ENCODE peak calls at places on chromosome 18, in nine cellular contexts. Z is body of pancreas; C is RWPE2; L is stomach; D is fibroblast of lung; R is hepatocyte; A is CD4-positive, alpha-beta T cell; B is cardiac muscle cell; U is kidney. K is an unnamed sample.

GRCh38 chr18:9123520-9123919 is 13.1 kb upstream of the ANKRD12 start:
- DNase-seq in Z (no peak), C (no peak), L (no peak), D (no peak), R (no peak), A (no peak), B (no peak), U (no peak), K (no peak)

GRCh38 chr18:48300463-48300961 is 108.7 kb downstream of the ZBTB7C start:
- DNase-seq in Z (no peak), C (no peak), L (no peak), D (no peak), R (peak), A (no peak), B (no peak), U (no peak), K (no peak)

GRCh38 chr18:8706545-8706980 is 1.2 kb downstream of the MTCL1 start:
- DNase-seq in Z (no peak), C (no peak), L (no peak), D (no peak), R (no peak), A (no peak), B (no peak), U (no peak), K (peak)

GRCh38 chr18:70355620-70356385 is 67.0 kb downstream of the SOCS6 start:
- DNase-seq in Z (no peak), C (no peak), L (no peak), D (no peak), R (no peak), A (no peak), B (no peak), U (no peak), K (no peak)

GRCh38 chr18:70181015-70181414 is 24.5 kb downstream of the RTTN start:
- DNase-seq in Z (no peak), C (no peak), L (no peak), D (peak), R (peak), A (no peak), B (peak), U (no peak), K (no peak)

GRCh38 chr18:7741640-7742039 is 174.5 kb downstream of the PTPRM start:
- DNase-seq in Z (no peak), C (no peak), L (no peak), D (no peak), R (no peak), A (no peak), B (no peak), U (no peak), K (no peak)

GRCh38 chr18:8966819-8967218 is 135.7 kb upstream of the NDUFV2 start:
- DNase-seq in Z (no peak), C (no peak), L (no peak), D (no peak), R (no peak), A (no peak), B (no peak), U (no peak), K (no peak)

GRCh38 chr18:32049393-32050161 is 31.0 kb downstream of the RNF125 start:
- DNase-seq in Z (no peak), C (no peak), L (peak), D (no peak), R (no peak), A (peak), B (no peak), U (no peak), K (peak)

GRCh38 chr18:74896390-74896991 is 298.8 kb downstream of the ZNF407 start:
- DNase-seq in Z (peak), C (no peak), L (peak), D (no peak), R (peak), A (peak), B (no peak), U (no peak), K (peak)

DNA sequence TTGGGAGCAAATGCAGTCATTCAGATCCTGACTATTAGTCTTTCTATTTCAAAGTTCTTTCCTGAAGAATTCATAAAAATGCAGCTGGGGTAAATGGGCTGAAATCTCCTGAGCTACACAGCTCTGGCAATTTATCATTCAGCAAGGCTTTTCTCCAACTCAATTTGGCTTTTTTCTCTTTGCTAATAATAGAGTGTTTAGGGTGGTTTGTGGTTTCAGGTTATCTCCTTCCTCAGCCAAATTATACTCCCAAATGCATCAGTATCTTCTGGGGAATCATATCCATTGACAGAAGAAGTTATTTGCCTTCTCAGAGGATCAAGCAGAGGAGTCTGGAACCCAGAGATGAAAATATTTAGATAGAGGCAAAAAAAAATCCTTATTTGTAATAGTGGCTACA is 282.4 kb upstream of the SLC14A2 start:
- DNase-seq in Z (no peak), C (no peak), L (no peak), D (no peak), R (no peak), A (no peak), B (no peak), U (no peak), K (no peak)
- H3K27ac ChIP-seq in Z (no peak), C (no peak), L (no peak), D (no peak), R (no peak), A (no peak), B (no peak), U (no peak), K (no peak)

DNA sequence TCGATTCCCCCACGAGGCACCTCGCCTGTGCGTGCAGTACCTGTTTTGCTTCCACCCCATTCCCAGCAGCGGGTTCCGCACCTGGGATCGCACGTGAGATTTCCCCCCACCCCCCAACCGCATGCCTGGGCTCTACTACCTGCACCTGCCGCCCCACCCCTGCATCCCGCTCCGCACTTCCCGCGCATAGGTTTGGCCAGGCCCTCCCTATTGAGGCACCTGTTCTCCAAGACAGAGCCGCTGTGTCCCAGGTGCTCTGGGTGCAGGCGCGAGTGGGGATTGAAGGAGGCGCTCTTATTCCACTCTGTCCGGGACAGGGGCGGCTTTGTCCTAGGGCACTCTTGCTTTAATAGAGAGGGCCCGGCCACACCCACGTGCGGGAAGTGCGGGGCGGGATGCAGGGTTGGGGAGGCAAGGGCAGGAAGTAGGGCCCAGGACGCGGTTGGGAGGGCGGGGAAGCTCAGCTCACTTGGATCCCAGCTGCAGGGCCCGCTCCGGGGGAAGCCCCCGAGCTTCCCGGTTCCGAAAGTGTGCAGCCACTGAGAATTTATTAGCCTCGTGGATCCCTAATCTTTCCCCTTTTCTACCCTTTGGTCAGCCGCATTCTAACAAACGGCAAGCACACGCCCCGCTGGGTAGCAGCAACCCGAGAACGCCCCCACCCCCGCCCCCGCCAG is 698 bp upstream of the MOCOS start:
- DNase-seq in Z (peak), C (no peak), L (peak), D (peak), R (peak), A (no peak), B (peak), U (peak), K (peak)
- H3K27ac ChIP-seq in Z (peak), C (peak), L (peak), D (peak), R (peak), A (no peak), B (no peak), U (no peak), K (no peak)

DNA sequence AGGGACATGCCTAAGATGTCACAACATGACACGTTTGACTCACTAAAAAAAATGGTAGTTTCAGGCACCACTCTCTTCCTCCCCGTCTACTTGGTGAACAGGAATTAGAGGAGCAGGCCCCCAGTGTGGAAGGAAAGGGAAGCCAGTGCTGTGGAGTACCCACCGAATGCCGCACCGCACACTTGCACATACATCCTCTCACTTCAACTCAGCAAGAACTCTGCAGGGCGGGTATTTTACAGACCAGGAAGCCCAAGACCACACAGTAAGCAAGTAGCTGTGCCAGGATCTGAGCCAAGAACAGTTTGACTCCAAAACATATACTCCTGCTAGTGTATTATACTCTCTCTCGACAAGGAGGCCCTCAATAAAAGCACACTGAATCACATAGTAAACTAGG is 69.8 kb downstream of the BCL2 start:
- DNase-seq in Z (no peak), C (no peak), L (no peak), D (peak), R (no peak), A (no peak), B (peak), U (no peak), K (no peak)
- H3K27ac ChIP-seq in Z (no peak), C (no peak), L (no peak), D (no peak), R (no peak), A (no peak), B (no peak), U (no peak), K (no peak)

GRCh38 chr18:76465630-76466409 is 29.2 kb downstream of the ZNF516 start:
- DNase-seq in Z (no peak), C (no peak), L (no peak), D (no peak), R (no peak), A (no peak), B (no peak), U (no peak), K (no peak)

GRCh38 chr18:76466410-76466991 is 28.5 kb downstream of the ZNF516 start:
- DNase-seq in Z (no peak), C (no peak), L (no peak), D (no peak), R (no peak), A (no peak), B (no peak), U (peak), K (no peak)

GRCh38 chr18:76463872-76464271 is 31.2 kb downstream of the ZNF516 start:
- DNase-seq in Z (no peak), C (no peak), L (no peak), D (no peak), R (no peak), A (no peak), B (no peak), U (no peak), K (no peak)

GRCh38 chr18:76463358-76463757 is 31.7 kb downstream of the ZNF516 start:
- DNase-seq in Z (no peak), C (no peak), L (no peak), D (no peak), R (no peak), A (no peak), B (no peak), U (no peak), K (no peak)

GRCh38 chr18:76464281-76465259 is 30.5 kb downstream of the ZNF516 start:
- DNase-seq in Z (no peak), C (no peak), L (no peak), D (no peak), R (no peak), A (no peak), B (no peak), U (no peak), K (no peak)
- H3K27ac ChIP-seq in Z (no peak), C (no peak), L (no peak), D (no peak), R (no peak), A (no peak), B (no peak), U (no peak), K (no peak)